ENCODE peak calls at places on chromosomes 1 and 21, in nine cellular contexts. One of them, this sample, is unnamed.

GRCh38 chr1:155052412-155053400 is 1.6 kb downstream of the ADAM15 start:
- DNase-seq in NCI-H1436: peak; percentile 80
- DNase-seq in activated naive CD8-positive, alpha-beta T cell treated with anti-CD3 and anti-CD28 coated beads for 36 hours: peak; percentile 36
- DNase-seq in stimulated activated CD4-positive, alpha-beta T cell treated with anti-CD3 and anti-CD28 coated beads, Interleukin-4, amount 100 ng/mL, for 48 hours: no peak
- DNase-seq in amniotic stem cell: no peak
- DNase-seq in heart left ventricle: peak; percentile 74
- DNase-seq in KBM-7: peak; percentile 45
- DNase-seq in HCT116: no peak
- DNase-seq in tibial nerve: no peak
- DNase-seq in this sample: no peak

GRCh38 chr1:9070421-9071015 is 1.1 kb upstream of the SLC2A5 start:
- DNase-seq in NCI-H1436: no peak
- DNase-seq in activated naive CD8-positive, alpha-beta T cell treated with anti-CD3 and anti-CD28 coated beads for 36 hours: no peak
- DNase-seq in stimulated activated CD4-positive, alpha-beta T cell treated with anti-CD3 and anti-CD28 coated beads, Interleukin-4, amount 100 ng/mL, for 48 hours: no peak
- DNase-seq in amniotic stem cell: no peak
- DNase-seq in heart left ventricle: no peak
- DNase-seq in KBM-7: no peak
- DNase-seq in HCT116: no peak
- DNase-seq in tibial nerve: no peak
- DNase-seq in this sample: no peak

GRCh38 chr1:207128336-207128921 is 24.4 kb downstream of the C4BPA start:
- DNase-seq in NCI-H1436: no peak
- DNase-seq in activated naive CD8-positive, alpha-beta T cell treated with anti-CD3 and anti-CD28 coated beads for 36 hours: no peak
- DNase-seq in stimulated activated CD4-positive, alpha-beta T cell treated with anti-CD3 and anti-CD28 coated beads, Interleukin-4, amount 100 ng/mL, for 48 hours: no peak
- DNase-seq in amniotic stem cell: no peak
- DNase-seq in heart left ventricle: no peak
- DNase-seq in KBM-7: no peak
- DNase-seq in HCT116: no peak
- DNase-seq in tibial nerve: no peak
- DNase-seq in this sample: no peak

GRCh38 chr1:31014094-31014493 is 51.4 kb downstream of the PUM1 start:
- DNase-seq in NCI-H1436: no peak
- DNase-seq in activated naive CD8-positive, alpha-beta T cell treated with anti-CD3 and anti-CD28 coated beads for 36 hours: no peak
- DNase-seq in stimulated activated CD4-positive, alpha-beta T cell treated with anti-CD3 and anti-CD28 coated beads, Interleukin-4, amount 100 ng/mL, for 48 hours: no peak
- DNase-seq in amniotic stem cell: no peak
- DNase-seq in heart left ventricle: no peak
- DNase-seq in KBM-7: no peak
- DNase-seq in HCT116: no peak
- DNase-seq in tibial nerve: no peak
- DNase-seq in this sample: no peak

GRCh38 chr21:45709127-45709526 is 65.6 kb downstream of the PCBP3 start:
- DNase-seq in NCI-H1436: no peak
- DNase-seq in activated naive CD8-positive, alpha-beta T cell treated with anti-CD3 and anti-CD28 coated beads for 36 hours: no peak
- DNase-seq in stimulated activated CD4-positive, alpha-beta T cell treated with anti-CD3 and anti-CD28 coated beads, Interleukin-4, amount 100 ng/mL, for 48 hours: no peak
- DNase-seq in amniotic stem cell: no peak
- DNase-seq in heart left ventricle: no peak
- DNase-seq in KBM-7: no peak
- DNase-seq in HCT116: no peak
- DNase-seq in tibial nerve: no peak
- DNase-seq in this sample: no peak

GRCh38 chr1:183234660-183235476 is 48.8 kb downstream of the LAMC2 start:
- DNase-seq in NCI-H1436: no peak
- DNase-seq in activated naive CD8-positive, alpha-beta T cell treated with anti-CD3 and anti-CD28 coated beads for 36 hours: no peak
- DNase-seq in stimulated activated CD4-positive, alpha-beta T cell treated with anti-CD3 and anti-CD28 coated beads, Interleukin-4, amount 100 ng/mL, for 48 hours: no peak
- DNase-seq in amniotic stem cell: peak; percentile 82
- DNase-seq in heart left ventricle: no peak
- DNase-seq in KBM-7: peak; percentile 7
- DNase-seq in HCT116: peak; percentile 62
- DNase-seq in tibial nerve: peak; percentile 47
- DNase-seq in this sample: no peak

GRCh38 chr1:117671781-117672501 is 66.1 kb downstream of the TENT5C start:
- DNase-seq in NCI-H1436: no peak
- DNase-seq in activated naive CD8-positive, alpha-beta T cell treated with anti-CD3 and anti-CD28 coated beads for 36 hours: no peak
- DNase-seq in stimulated activated CD4-positive, alpha-beta T cell treated with anti-CD3 and anti-CD28 coated beads, Interleukin-4, amount 100 ng/mL, for 48 hours: no peak
- DNase-seq in amniotic stem cell: no peak
- DNase-seq in heart left ventricle: no peak
- DNase-seq in KBM-7: peak; percentile 81
- DNase-seq in HCT116: no peak
- DNase-seq in tibial nerve: peak; percentile 21
- DNase-seq in this sample: no peak

GRCh38 chr1:7278827-7279752 is 492.0 kb upstream of the VAMP3 start:
- DNase-seq in NCI-H1436: no peak
- DNase-seq in activated naive CD8-positive, alpha-beta T cell treated with anti-CD3 and anti-CD28 coated beads for 36 hours: no peak
- DNase-seq in stimulated activated CD4-positive, alpha-beta T cell treated with anti-CD3 and anti-CD28 coated beads, Interleukin-4, amount 100 ng/mL, for 48 hours: no peak
- DNase-seq in amniotic stem cell: no peak
- DNase-seq in heart left ventricle: no peak
- DNase-seq in KBM-7: no peak
- DNase-seq in HCT116: no peak
- DNase-seq in tibial nerve: no peak
- DNase-seq in this sample: no peak

GRCh38 chr1:118960026-118960561 is 28.0 kb downstream of the TBX15 start:
- DNase-seq in NCI-H1436: no peak
- DNase-seq in activated naive CD8-positive, alpha-beta T cell treated with anti-CD3 and anti-CD28 coated beads for 36 hours: no peak
- DNase-seq in stimulated activated CD4-positive, alpha-beta T cell treated with anti-CD3 and anti-CD28 coated beads, Interleukin-4, amount 100 ng/mL, for 48 hours: no peak
- DNase-seq in amniotic stem cell: no peak
- DNase-seq in heart left ventricle: no peak
- DNase-seq in KBM-7: peak; percentile 64
- DNase-seq in HCT116: no peak
- DNase-seq in tibial nerve: no peak
- DNase-seq in this sample: no peak

GRCh38 chr1:32539584-32540571 is 651 bp downstream of the ZBTB8A start:
- DNase-seq in NCI-H1436: peak; percentile 15
- DNase-seq in activated naive CD8-positive, alpha-beta T cell treated with anti-CD3 and anti-CD28 coated beads for 36 hours: peak; percentile 35
- DNase-seq in stimulated activated CD4-positive, alpha-beta T cell treated with anti-CD3 and anti-CD28 coated beads, Interleukin-4, amount 100 ng/mL, for 48 hours: no peak
- DNase-seq in amniotic stem cell: no peak
- DNase-seq in heart left ventricle: peak; percentile 65
- DNase-seq in KBM-7: peak; percentile 54
- DNase-seq in HCT116: no peak
- DNase-seq in tibial nerve: no peak
- DNase-seq in this sample: peak; percentile 15

GRCh38 chr1:199404976-199405375 is 622.5 kb upstream of the NR5A2 start:
- DNase-seq in NCI-H1436: no peak
- DNase-seq in activated naive CD8-positive, alpha-beta T cell treated with anti-CD3 and anti-CD28 coated beads for 36 hours: no peak
- DNase-seq in stimulated activated CD4-positive, alpha-beta T cell treated with anti-CD3 and anti-CD28 coated beads, Interleukin-4, amount 100 ng/mL, for 48 hours: no peak
- DNase-seq in amniotic stem cell: no peak
- DNase-seq in heart left ventricle: no peak
- DNase-seq in KBM-7: no peak
- DNase-seq in HCT116: no peak
- DNase-seq in tibial nerve: no peak
- DNase-seq in this sample: no peak

GRCh38 chr1:186772228-186772627 is 56.5 kb upstream of the PLA2G4A start:
- DNase-seq in NCI-H1436: no peak
- DNase-seq in activated naive CD8-positive, alpha-beta T cell treated with anti-CD3 and anti-CD28 coated beads for 36 hours: no peak
- DNase-seq in stimulated activated CD4-positive, alpha-beta T cell treated with anti-CD3 and anti-CD28 coated beads, Interleukin-4, amount 100 ng/mL, for 48 hours: no peak
- DNase-seq in amniotic stem cell: no peak
- DNase-seq in heart left ventricle: no peak
- DNase-seq in KBM-7: no peak
- DNase-seq in HCT116: no peak
- DNase-seq in tibial nerve: no peak
- DNase-seq in this sample: no peak

GRCh38 chr1:235500971-235501540 is 3.2 kb downstream of the B3GALNT2 start:
- DNase-seq in NCI-H1436: no peak
- DNase-seq in activated naive CD8-positive, alpha-beta T cell treated with anti-CD3 and anti-CD28 coated beads for 36 hours: no peak
- DNase-seq in stimulated activated CD4-positive, alpha-beta T cell treated with anti-CD3 and anti-CD28 coated beads, Interleukin-4, amount 100 ng/mL, for 48 hours: no peak
- DNase-seq in amniotic stem cell: no peak
- DNase-seq in heart left ventricle: no peak
- DNase-seq in KBM-7: no peak
- DNase-seq in HCT116: no peak
- DNase-seq in tibial nerve: no peak
- DNase-seq in this sample: no peak

GRCh38 chr1:39915499-39916129 is 13.9 kb upstream of the MYCL start:
- DNase-seq in NCI-H1436: no peak
- DNase-seq in activated naive CD8-positive, alpha-beta T cell treated with anti-CD3 and anti-CD28 coated beads for 36 hours: no peak
- DNase-seq in stimulated activated CD4-positive, alpha-beta T cell treated with anti-CD3 and anti-CD28 coated beads, Interleukin-4, amount 100 ng/mL, for 48 hours: no peak
- DNase-seq in amniotic stem cell: no peak
- DNase-seq in heart left ventricle: no peak
- DNase-seq in KBM-7: no peak
- DNase-seq in HCT116: no peak
- DNase-seq in tibial nerve: no peak
- DNase-seq in this sample: no peak

GRCh38 chr21:31866077-31866511 is 6.7 kb upstream of the HUNK start:
- DNase-seq in NCI-H1436: peak; percentile 88
- DNase-seq in activated naive CD8-positive, alpha-beta T cell treated with anti-CD3 and anti-CD28 coated beads for 36 hours: peak; percentile 67
- DNase-seq in stimulated activated CD4-positive, alpha-beta T cell treated with anti-CD3 and anti-CD28 coated beads, Interleukin-4, amount 100 ng/mL, for 48 hours: peak; percentile 75
- DNase-seq in amniotic stem cell: peak; percentile 43
- DNase-seq in heart left ventricle: peak; percentile 91
- DNase-seq in KBM-7: peak; percentile 82
- DNase-seq in HCT116: peak; percentile 79
- DNase-seq in tibial nerve: peak; percentile 72
- DNase-seq in this sample: peak; percentile 69